ENCODE peak calls at places on chromosomes 13 and 19, in six cellular contexts. Q is glutamatergic neuron; O is HFFc6; B is Ammon's horn; D is stimulated activated CD4-positive, alpha-beta T cell treated with anti-CD3 and anti-CD28 coated beads, Interleukin-15, amount 100 ng/mL, for 1 hour; S is activated CD8-positive, alpha-beta memory T cell treated with anti-CD3 and anti-CD28 coated beads for 1 hour. X is an unnamed sample.

GRCh38 chr13:59584902-59585670 is 578.6 kb downstream of the DIAPH3 start:
- DNase-seq in Q (no peak), O (no peak), B (no peak), D (no peak), S (no peak), X (no peak)

GRCh38 chr13:35957174-35957867 is 173.9 kb downstream of the DCLK1 start:
- DNase-seq in Q (no peak), O (peak; percentile 24), B (no peak), D (no peak), S (no peak), X (no peak)

GRCh38 chr19:18208098-18208951 is 4.5 kb upstream of the RAB3A start:
- DNase-seq in Q (peak; percentile 65), O (peak; percentile 74), B (no peak), D (no peak), S (peak; percentile 41), X (peak; percentile 58)

GRCh38 chr13:24208314-24208713 is 47.8 kb downstream of the SPATA13 start:
- DNase-seq in Q (no peak), O (peak; percentile 80), B (no peak), D (no peak), S (no peak), X (no peak)

GRCh38 chr13:53189162-53189561 is 160.5 kb downstream of the OLFM4 start:
- DNase-seq in Q (no peak), O (no peak), B (no peak), D (no peak), S (no peak), X (no peak)

GRCh38 chr13:64758520-64758919 is 2471.6 kb downstream of the PCDH9 start:
- DNase-seq in Q (no peak), O (no peak), B (no peak), D (no peak), S (no peak), X (no peak)

GRCh38 chr13:40406405-40407138 is 259.9 kb downstream of the FOXO1 start:
- DNase-seq in Q (no peak), O (peak; percentile 86), B (no peak), D (no peak), S (no peak), X (no peak)

GRCh38 chr19:48371367-48371766 is 7.2 kb downstream of the SYNGR4 start:
- DNase-seq in Q (no peak), O (no peak), B (no peak), D (no peak), S (no peak), X (no peak)

GRCh38 chr13:33634526-33635111 is 183.3 kb upstream of the RFC3 start:
- DNase-seq in Q (no peak), O (no peak), B (peak; percentile 42), D (no peak), S (no peak), X (no peak)

GRCh38 chr19:18951721-18952281 is 10.8 kb upstream of the HOMER3 start:
- DNase-seq in Q (no peak), O (peak; percentile 94), B (no peak), D (no peak), S (no peak), X (no peak)

GRCh38 chr19:1942934-1943555 is 2.1 kb downstream of the CSNK1G2 start:
- DNase-seq in Q (no peak), O (no peak), B (no peak), D (no peak), S (no peak), X (peak; percentile 30)

GRCh38 chr13:43905435-43906031 is 25.8 kb downstream of the LACC1 start:
- DNase-seq in Q (no peak), O (peak; percentile 60), B (peak; percentile 84), D (no peak), S (no peak), X (peak; percentile 24)

GRCh38 chr19:48780684-48781391 is 25.5 kb downstream of the FGF21 start:
- DNase-seq in Q (no peak), O (peak; percentile 30), B (peak; percentile 9), D (no peak), S (no peak), X (no peak)

GRCh38 chr13:91609353-91609752 is 210.9 kb downstream of the GPC5 start:
- DNase-seq in Q (no peak), O (no peak), B (no peak), D (no peak), S (no peak), X (peak; percentile 5)

GRCh38 chr19:47608074-47608907 is 643 bp upstream of the BICRA start:
- DNase-seq in Q (peak; percentile 96), O (peak; percentile 87), B (peak; percentile 95), D (peak; percentile 94), S (peak; percentile 93), X (peak; percentile 97)

GRCh38 chr13:111282425-111282824 is 38.0 kb upstream of the TEX29 start:
- DNase-seq in Q (no peak), O (no peak), B (no peak), D (no peak), S (no peak), X (no peak)

X was measured in nephron progenitor cell.